ENCODE peak calls at places on chromosomes 3 and 15, in five cellular contexts. One of them, this sample, is unnamed. For H3K4me1, the result is how much of the 10 kb centered on the place peaks cover.

GRCh38 chr3:192514081-192514753 is 213.1 kb downstream of the FGF12 start:
- DNase-seq in Peyer's patch: no peak
- DNase-seq in stomach: no peak
- DNase-seq in endothelial cell of umbilical vein: peak
- DNase-seq in vagina: no peak
- DNase-seq in this sample: peak

GRCh38 chr3:120088622-120089021 is 5.6 kb downstream of the GSK3B start:
- DNase-seq in Peyer's patch: no peak
- DNase-seq in stomach: no peak
- DNase-seq in endothelial cell of umbilical vein: no peak
- DNase-seq in vagina: no peak
- DNase-seq in this sample: no peak

GRCh38 chr3:191775451-191776233 is 314.7 kb downstream of the PYDC2 start:
- DNase-seq in Peyer's patch: no peak
- DNase-seq in stomach: no peak
- DNase-seq in endothelial cell of umbilical vein: no peak
- DNase-seq in vagina: no peak
- DNase-seq in this sample: no peak

GRCh38 chr3:58388550-58389061 is 45.0 kb downstream of the PDHB start:
- DNase-seq in Peyer's patch: no peak
- DNase-seq in stomach: no peak
- DNase-seq in endothelial cell of umbilical vein: peak
- DNase-seq in vagina: no peak
- DNase-seq in this sample: no peak

GRCh38 chr3:195847061-195847950 is 35.6 kb upstream of the MUC4 start:
- DNase-seq in Peyer's patch: no peak
- DNase-seq in stomach: peak
- DNase-seq in endothelial cell of umbilical vein: no peak
- DNase-seq in vagina: no peak
- DNase-seq in this sample: no peak

GRCh38 chr15:101675796-101676582 is 23.8 kb upstream of the TM2D3 start:
- DNase-seq in Peyer's patch: peak
- DNase-seq in stomach: no peak
- DNase-seq in endothelial cell of umbilical vein: peak
- DNase-seq in vagina: no peak
- DNase-seq in this sample: peak

GRCh38 chr3:54085936-54086335 is 36.4 kb upstream of the CACNA2D3 start:
- DNase-seq in Peyer's patch: no peak
- DNase-seq in stomach: no peak
- DNase-seq in endothelial cell of umbilical vein: no peak
- DNase-seq in vagina: no peak
- DNase-seq in this sample: no peak

GRCh38 chr3:194928831-194929594 is 243.3 kb downstream of the FAM43A start:
- DNase-seq in Peyer's patch: no peak
- DNase-seq in stomach: no peak
- DNase-seq in endothelial cell of umbilical vein: no peak
- DNase-seq in vagina: no peak
- DNase-seq in this sample: no peak

GRCh38 chr3:154684440-154684839 is 254.4 kb upstream of the GPR149 start:
- DNase-seq in Peyer's patch: no peak
- DNase-seq in stomach: no peak
- DNase-seq in endothelial cell of umbilical vein: no peak
- DNase-seq in vagina: no peak
- DNase-seq in this sample: peak

GRCh38 chr15:90915216-90915807 is 12.2 kb downstream of the MAN2A2 start:
- DNase-seq in Peyer's patch: no peak
- DNase-seq in stomach: no peak
- DNase-seq in endothelial cell of umbilical vein: no peak
- DNase-seq in vagina: no peak
- DNase-seq in this sample: no peak

GRCh38 chr3:56130036-56130435 is 338.2 kb downstream of the ERC2 start:
- DNase-seq in Peyer's patch: no peak
- DNase-seq in stomach: no peak
- DNase-seq in endothelial cell of umbilical vein: no peak
- DNase-seq in vagina: no peak
- DNase-seq in this sample: no peak

GRCh38 chr3:143601738-143602480 is 246.4 kb downstream of the SLC9A9 start:
- DNase-seq in Peyer's patch: no peak
- DNase-seq in stomach: peak
- DNase-seq in endothelial cell of umbilical vein: peak
- DNase-seq in vagina: no peak
- DNase-seq in this sample: no peak

GRCh38 chr3:70108072-70108471 is 108.5 kb downstream of the SAMMSON start:
- DNase-seq in Peyer's patch: peak
- DNase-seq in stomach: peak
- DNase-seq in endothelial cell of umbilical vein: no peak
- DNase-seq in vagina: no peak
- DNase-seq in this sample: no peak

GRCh38 chr15:25242166-25242879 is 196.5 kb downstream of the UBE3A start:
- DNase-seq in Peyer's patch: no peak
- DNase-seq in stomach: no peak
- DNase-seq in endothelial cell of umbilical vein: no peak
- DNase-seq in vagina: no peak
- DNase-seq in this sample: peak

GRCh38 chr3:172680684-172681083 is 30.2 kb downstream of the NCEH1 start:
- DNase-seq in Peyer's patch: no peak
- DNase-seq in stomach: no peak
- DNase-seq in endothelial cell of umbilical vein: no peak
- DNase-seq in vagina: no peak
- DNase-seq in this sample: no peak

GRCh38 chr3:88467191-88467590 is 317.4 kb downstream of the C3orf38 start:
- DNase-seq in Peyer's patch: no peak
- DNase-seq in stomach: no peak
- DNase-seq in endothelial cell of umbilical vein: no peak
- DNase-seq in vagina: no peak
- DNase-seq in this sample: no peak

GRCh38 chr3:42190701-42191442 is 75.1 kb downstream of the CCK start:
- DNase-seq in Peyer's patch: peak
- DNase-seq in stomach: peak
- DNase-seq in endothelial cell of umbilical vein: peak
- DNase-seq in vagina: no peak
- DNase-seq in this sample: no peak

GRCh38 chr3:186938716-186939115 is 8.4 kb downstream of the ST6GAL1 start:
- DNase-seq in Peyer's patch: no peak
- DNase-seq in stomach: no peak
- DNase-seq in endothelial cell of umbilical vein: no peak
- DNase-seq in vagina: no peak
- DNase-seq in this sample: no peak

GRCh38 chr15:48282186-48282585 is 49.0 kb upstream of the DUT start:
- DNase-seq in Peyer's patch: no peak
- DNase-seq in stomach: no peak
- DNase-seq in endothelial cell of umbilical vein: no peak
- DNase-seq in vagina: no peak
- DNase-seq in this sample: no peak

GRCh38 chr3:129665024-129665768 is 58.7 kb upstream of the PLXND1 start:
- DNase-seq in Peyer's patch: no peak
- DNase-seq in stomach: no peak
- DNase-seq in endothelial cell of umbilical vein: no peak
- DNase-seq in vagina: no peak
- DNase-seq in this sample: no peak

GRCh38 chr3:46846624-46847542 is 16.4 kb downstream of the MYL3 start:
- DNase-seq in Peyer's patch: no peak
- DNase-seq in stomach: peak
- DNase-seq in endothelial cell of umbilical vein: no peak
- DNase-seq in vagina: peak
- DNase-seq in this sample: peak

GRCh38 chr3:105785790-105786189 is 83.0 kb downstream of the CBLB start:
- DNase-seq in Peyer's patch: no peak
- DNase-seq in stomach: no peak
- DNase-seq in endothelial cell of umbilical vein: no peak
- DNase-seq in vagina: no peak
- DNase-seq in this sample: no peak
- TF ChIP-seq POLR2A in Peyer's patch: no peak
- TF ChIP-seq POLR2A in stomach: no peak
- TF ChIP-seq POLR2A in endothelial cell of umbilical vein: no peak
- TF ChIP-seq POLR2A in vagina: no peak
- TF ChIP-seq POLR2A in this sample: no peak

GRCh38 chr3:37456270-37456708 is 281.9 kb upstream of the LRRFIP2 start:
- DNase-seq in Peyer's patch: peak
- DNase-seq in stomach: peak
- DNase-seq in endothelial cell of umbilical vein: no peak
- DNase-seq in vagina: no peak
- DNase-seq in this sample: no peak
- H3K4me1 ChIP-seq in Peyer's patch: under half
- H3K4me1 ChIP-seq in stomach: half or more
- H3K4me1 ChIP-seq in endothelial cell of umbilical vein: under half
- H3K4me1 ChIP-seq in vagina: half or more
- H3K4me1 ChIP-seq in this sample: under half

DNA sequence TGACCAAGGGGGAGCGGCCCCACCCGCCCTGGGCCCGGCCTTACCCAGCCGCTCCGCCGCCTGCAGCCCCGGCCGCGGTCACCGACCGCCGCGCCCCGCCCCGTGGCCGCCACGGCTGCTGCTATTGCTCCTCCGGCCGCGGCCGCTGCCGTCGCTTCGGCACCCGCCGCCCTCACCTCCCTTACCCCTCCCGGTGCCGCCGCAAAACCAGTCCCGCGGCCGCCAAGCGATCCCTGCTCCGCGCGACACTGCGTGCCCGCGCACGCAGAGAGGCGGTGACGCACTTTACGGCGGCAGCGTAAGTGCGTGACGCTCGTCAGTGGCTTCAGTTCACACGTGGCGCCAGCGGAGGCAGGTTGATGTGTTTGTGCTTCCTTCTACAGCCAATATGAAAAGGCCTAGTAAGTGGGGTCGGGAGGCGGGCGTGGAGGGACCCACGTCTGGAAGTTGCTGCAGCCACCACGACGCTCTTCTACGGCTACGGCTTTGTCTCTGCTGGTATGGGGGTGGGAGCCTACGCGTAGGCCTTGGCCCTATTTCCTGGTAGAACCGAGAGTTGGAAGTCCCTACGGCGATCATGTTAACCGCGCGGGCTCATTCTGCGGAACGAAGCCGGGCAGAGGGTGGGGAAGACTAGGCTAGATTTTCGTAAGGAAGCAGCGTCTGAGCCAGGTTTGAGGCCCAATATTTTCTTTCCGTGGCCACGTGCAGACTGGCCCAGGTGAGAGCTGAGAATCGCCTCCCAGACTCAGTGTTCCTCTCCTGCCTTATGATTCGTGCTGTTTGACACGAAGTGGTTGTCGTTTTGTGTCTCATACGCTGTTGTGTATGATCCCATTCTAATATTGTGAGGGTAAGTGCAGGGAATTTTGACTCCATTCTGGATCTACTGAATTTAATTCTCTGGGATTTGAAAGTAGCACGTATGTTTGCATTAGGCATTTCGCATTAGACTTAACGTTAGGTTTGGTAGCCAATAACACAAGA is at the start of the genes GNL3 and PBRM1:
- DNase-seq in Peyer's patch: peak
- DNase-seq in stomach: peak
- DNase-seq in endothelial cell of umbilical vein: peak
- DNase-seq in vagina: peak
- DNase-seq in this sample: peak
- TF ChIP-seq POLR2A in Peyer's patch: peak
- TF ChIP-seq POLR2A in stomach: no peak
- TF ChIP-seq POLR2A in endothelial cell of umbilical vein: peak
- TF ChIP-seq POLR2A in vagina: peak
- TF ChIP-seq POLR2A in this sample: peak

GRCh38 chr3:30682434-30683155 is 76.2 kb downstream of the TGFBR2 start:
- DNase-seq in Peyer's patch: no peak
- DNase-seq in stomach: no peak
- DNase-seq in endothelial cell of umbilical vein: no peak
- DNase-seq in vagina: no peak
- DNase-seq in this sample: no peak
- H3K4me1 ChIP-seq in Peyer's patch: under half
- H3K4me1 ChIP-seq in stomach: half or more
- H3K4me1 ChIP-seq in endothelial cell of umbilical vein: half or more
- H3K4me1 ChIP-seq in vagina: half or more
- H3K4me1 ChIP-seq in this sample: half or more

DNA sequence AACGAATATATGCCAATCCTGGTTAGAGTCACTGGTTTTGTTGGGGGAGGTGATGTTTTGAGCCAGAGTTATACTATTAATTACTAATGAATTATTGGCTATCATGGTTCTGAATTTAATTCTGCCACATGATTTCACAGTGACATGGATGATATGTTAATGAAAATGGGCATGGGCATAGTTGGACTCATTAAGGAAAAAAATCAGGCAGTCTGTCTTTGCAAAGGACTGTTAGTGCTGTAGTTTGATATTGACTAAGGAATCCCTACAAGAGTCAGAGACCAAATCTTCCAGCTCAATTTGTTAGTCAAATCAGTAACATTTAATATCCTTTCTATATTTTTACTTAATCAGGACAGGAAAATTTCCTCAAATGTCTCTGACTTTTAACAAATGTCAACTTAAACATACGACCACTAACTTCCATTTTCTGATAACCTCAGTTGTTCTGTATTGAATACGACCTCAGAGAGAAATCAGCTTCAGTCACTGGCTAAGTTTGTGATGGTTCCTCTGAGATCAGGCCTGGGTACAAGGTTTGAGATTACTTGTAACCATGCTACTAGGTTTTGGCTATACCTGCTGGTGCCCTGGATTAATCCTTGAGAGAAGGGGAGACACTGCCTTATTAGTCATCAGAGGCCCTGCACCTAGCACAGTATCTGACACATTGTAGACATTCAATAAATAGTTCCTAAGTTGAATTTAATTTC is 13.3 kb downstream of the NFKBIZ start:
- DNase-seq in Peyer's patch: no peak
- DNase-seq in stomach: no peak
- DNase-seq in endothelial cell of umbilical vein: no peak
- DNase-seq in vagina: no peak
- DNase-seq in this sample: no peak
- TF ChIP-seq POLR2A in Peyer's patch: no peak
- TF ChIP-seq POLR2A in stomach: no peak
- TF ChIP-seq POLR2A in endothelial cell of umbilical vein: peak
- TF ChIP-seq POLR2A in vagina: no peak
- TF ChIP-seq POLR2A in this sample: no peak

DNA sequence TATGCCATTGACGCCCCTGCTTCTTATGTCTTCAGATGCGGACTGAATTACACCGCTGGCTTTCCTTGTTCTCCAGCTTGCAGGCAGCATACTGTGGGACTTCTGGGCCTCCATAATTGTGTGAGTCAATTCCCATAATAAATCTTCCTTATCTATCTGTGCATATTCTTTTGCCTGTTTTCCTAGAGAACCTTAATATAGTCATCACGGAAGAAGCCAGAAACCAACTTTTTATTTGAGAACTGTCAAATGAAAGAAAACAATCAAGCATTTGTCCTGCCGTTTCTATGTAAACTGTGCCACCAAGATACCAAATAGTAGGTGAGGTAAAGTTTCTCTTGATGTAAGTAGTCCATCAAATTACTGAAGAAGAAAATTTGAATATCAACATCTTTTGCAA is 51.8 kb upstream of the B3GALNT1 start:
- DNase-seq in Peyer's patch: no peak
- DNase-seq in stomach: no peak
- DNase-seq in endothelial cell of umbilical vein: peak
- DNase-seq in vagina: no peak
- DNase-seq in this sample: no peak
- H3K4me1 ChIP-seq in Peyer's patch: under half
- H3K4me1 ChIP-seq in stomach: under half
- H3K4me1 ChIP-seq in endothelial cell of umbilical vein: under half
- H3K4me1 ChIP-seq in vagina: under half
- H3K4me1 ChIP-seq in this sample: under half

This sample was measured in spleen.